ENCODE peak calls at places on chromosome 2, in nine cellular contexts. L, B, C, H, P, G, J, Z and M are unnamed samples.

GRCh38 chr2:47007221-47007825 is 91.7 kb upstream of the MCFD2 start:
- DNase-seq in C (no peak), G (no peak), Z (no peak), J (no peak), H (no peak), B (no peak), L (no peak), P (peak), M (no peak)

GRCh38 chr2:17813742-17814458 is 2.4 kb upstream of the MSGN1 start:
- DNase-seq in Z (no peak), H (peak), C (no peak), B (no peak), L (no peak), P (peak), G (no peak), J (no peak), M (peak)

GRCh38 chr2:160952462-160952861 is 207.8 kb upstream of the TANK start:
- DNase-seq in G (no peak), H (no peak), Z (no peak), C (no peak), B (no peak), J (no peak), P (no peak), L (no peak), M (no peak)

GRCh38 chr2:48852938-48853337 is 97.4 kb upstream of the LHCGR start:
- DNase-seq in J (no peak), G (peak), P (no peak), B (no peak), Z (no peak), L (no peak), H (no peak), C (no peak), M (no peak)

GRCh38 chr2:239897596-239898235 is 127.4 kb downstream of the NDUFA10 start:
- DNase-seq in J (no peak), C (no peak), P (no peak), G (no peak), Z (peak), H (no peak), L (peak), B (no peak), M (no peak)

GRCh38 chr2:145185696-145186095 is 665.8 kb upstream of the ZEB2 start:
- DNase-seq in Z (no peak), P (no peak), L (no peak), G (peak), B (no peak), C (no peak), H (no peak), J (no peak), M (no peak)

GRCh38 chr2:175755169-175755568 is 246.9 kb downstream of the LNPK start:
- DNase-seq in C (no peak), Z (no peak), H (no peak), G (no peak), P (no peak), L (no peak), B (no peak), J (no peak), M (no peak)

GRCh38 chr2:226783885-226784284 is 15.7 kb downstream of the IRS1 start:
- DNase-seq in L (no peak), Z (no peak), C (no peak), G (no peak), B (no peak), J (no peak), H (no peak), P (no peak), M (no peak)

GRCh38 chr2:174343343-174343637 is 8.5 kb downstream of the SP9 start:
- DNase-seq in C (no peak), L (no peak), J (no peak), G (no peak), P (no peak), H (no peak), B (no peak), Z (no peak), M (no peak)

GRCh38 chr2:237735762-237736161 is 62.8 kb upstream of the RBM44 start:
- DNase-seq in B (no peak), H (no peak), P (no peak), L (no peak), Z (no peak), C (no peak), J (no peak), G (no peak), M (no peak)

GRCh38 chr2:63983986-63984605 is 35.1 kb downstream of the VPS54 start:
- DNase-seq in L (no peak), J (no peak), P (no peak), B (no peak), Z (no peak), G (peak), H (no peak), C (peak), M (no peak)

GRCh38 chr2:209322041-209322440 is 101.8 kb upstream of the MAP2 start:
- DNase-seq in G (no peak), B (no peak), J (no peak), C (no peak), L (no peak), P (peak), Z (no peak), H (no peak), M (no peak)

GRCh38 chr2:240513544-240514287 is 44.1 kb downstream of the ANKMY1 start:
- DNase-seq in C (peak), G (peak), Z (peak), B (peak), L (peak), H (peak), J (peak), P (peak), M (peak)

GRCh38 chr2:95269036-95269680 is 5.1 kb upstream of the PROM2 start:
- DNase-seq in G (no peak), Z (peak), H (no peak), J (no peak), C (no peak), B (no peak), L (peak), P (no peak), M (no peak)

GRCh38 chr2:11681722-11682589 is 12.0 kb upstream of the NTSR2 start:
- DNase-seq in H (peak), J (no peak), G (no peak), Z (peak), P (peak), C (peak), B (peak), L (peak), M (peak)

GRCh38 chr2:40072442-40073232 is 293.6 kb upstream of the THUMPD2 start:
- DNase-seq in L (no peak), G (no peak), Z (no peak), C (no peak), H (no peak), P (no peak), B (no peak), J (no peak), M (no peak)

GRCh38 chr2:207748993-207749392 is 20.7 kb downstream of the FZD5 start:
- DNase-seq in P (no peak), B (no peak), J (no peak), C (no peak), H (no peak), L (no peak), G (no peak), Z (no peak), M (no peak)

GRCh38 chr2:218186355-218186766 is 19.6 kb upstream of the CXCR1 start:
- DNase-seq in G (peak), P (peak), H (peak), B (peak), C (peak), Z (peak), J (no peak), L (peak), M (peak)

GRCh38 chr2:177830881-177831386 is 241.6 kb downstream of the PDE11A start:
- DNase-seq in G (no peak), P (no peak), B (no peak), Z (no peak), H (no peak), J (no peak), C (no peak), L (no peak), M (no peak)